ENCODE peak calls at places on chromosomes 12 and 14, in six cellular contexts. N, O, Z, U, J and B are unnamed samples.

GRCh38 chr12:121124402-121125109 is 8.1 kb upstream of the P2RX7 start:
- DNase-seq in U (peak), O (peak), Z (no peak), J (no peak), N (no peak), B (no peak)

GRCh38 chr14:39442293-39442692 is 10.1 kb upstream of the FBXO33 start:
- DNase-seq in U (no peak), O (no peak), Z (no peak), N (no peak), J (no peak), B (no peak)

GRCh38 chr12:96986883-96987523 is 79.9 kb downstream of the NEDD1 start:
- DNase-seq in J (peak), Z (peak), O (peak), N (no peak), U (peak), B (no peak)

GRCh38 chr12:104604070-104604994 is 147.6 kb downstream of the CHST11 start:
- DNase-seq in O (peak), J (no peak), Z (peak), N (no peak), U (peak), B (no peak)

GRCh38 chr12:118455327-118455726 is 79.0 kb downstream of the SUDS3 start:
- DNase-seq in N (no peak), Z (no peak), O (no peak), J (no peak), U (no peak), B (no peak)

GRCh38 chr14:85565862-85566296 is 35.9 kb downstream of the FLRT2 start:
- DNase-seq in O (peak), N (no peak), Z (no peak), U (no peak), J (no peak), B (no peak)

GRCh38 chr14:90114554-90114953 is 52.8 kb downstream of the KCNK13 start:
- DNase-seq in J (no peak), N (no peak), O (peak), Z (peak), U (no peak), B (no peak)

GRCh38 chr14:29264865-29265264 is 498.3 kb downstream of the FOXG1 start:
- DNase-seq in N (no peak), U (no peak), Z (no peak), J (no peak), O (no peak), B (no peak)

GRCh38 chr14:99564256-99564902 is 39.6 kb downstream of the CCDC85C start:
- DNase-seq in O (no peak), Z (peak), N (peak), U (no peak), J (peak), B (peak)

GRCh38 chr14:105577339-105577861 is 51.0 kb downstream of the TMEM121 start:
- DNase-seq in Z (no peak), J (no peak), U (no peak), O (no peak), N (no peak), B (no peak)

GRCh38 chr14:101035466-101036225 is 132.1 kb upstream of the RTL1 start:
- DNase-seq in N (no peak), J (no peak), Z (no peak), U (no peak), O (no peak), B (peak)

GRCh38 chr12:126588586-126589249 is 1523.5 kb downstream of the AACS start:
- DNase-seq in O (no peak), U (peak), N (no peak), J (no peak), Z (no peak), B (no peak)

GRCh38 chr12:6057693-6058092 is 66.8 kb downstream of the VWF start:
- DNase-seq in J (no peak), O (no peak), Z (peak), N (no peak), U (no peak), B (peak)

GRCh38 chr12:82357845-82358199 is 365 bp downstream of the CCDC59 start:
- DNase-seq in N (no peak), O (no peak), J (no peak), U (no peak), Z (no peak), B (no peak)

GRCh38 chr12:124914392-124915248 is at the start of gene UBC:
- DNase-seq in O (peak), J (no peak), U (peak), N (no peak), Z (peak), B (peak)

GRCh38 chr12:27468241-27468640 is 21.7 kb downstream of the SMCO2 start:
- DNase-seq in Z (no peak), O (no peak), N (no peak), U (no peak), J (no peak), B (no peak)

GRCh38 chr12:31204995-31205582 is 120.9 kb downstream of the SINHCAF start:
- DNase-seq in Z (no peak), J (no peak), O (peak), N (no peak), U (no peak), B (no peak)